ENCODE peak calls at places on chromosome 7, in four cellular contexts. One of them, this sample, is unnamed.

GRCh38 chr7:3537210-3537875 is 236.3 kb downstream of the SDK1 start:
- DNase-seq in anterior cingulate cortex: no peak
- DNase-seq in HFFc6: no peak
- DNase-seq in Right ventricle myocardium superior: no peak
- DNase-seq in this sample: peak; percentile 1

GRCh38 chr7:103129702-103130557 is 19.0 kb downstream of the NAPEPLD start:
- DNase-seq in Right ventricle myocardium superior: no peak
- DNase-seq in anterior cingulate cortex: no peak
- DNase-seq in HFFc6: no peak
- DNase-seq in this sample: no peak

GRCh38 chr7:80439894-80440811 is 71.7 kb downstream of the GNAT3 start:
- DNase-seq in HFFc6: peak; percentile 79
- DNase-seq in anterior cingulate cortex: no peak
- DNase-seq in Right ventricle myocardium superior: no peak
- DNase-seq in this sample: peak; percentile 83

GRCh38 chr7:47337531-47337930 is 244.4 kb downstream of the TNS3 start:
- DNase-seq in HFFc6: no peak
- DNase-seq in anterior cingulate cortex: no peak
- DNase-seq in Right ventricle myocardium superior: peak; percentile 67
- DNase-seq in this sample: no peak

GRCh38 chr7:115779561-115779960 is 251.0 kb downstream of the TFEC start:
- DNase-seq in Right ventricle myocardium superior: no peak
- DNase-seq in HFFc6: peak; percentile 1
- DNase-seq in anterior cingulate cortex: no peak
- DNase-seq in this sample: peak; percentile 2

GRCh38 chr7:80466638-80467037 is 45.2 kb downstream of the GNAT3 start:
- DNase-seq in HFFc6: no peak
- DNase-seq in Right ventricle myocardium superior: no peak
- DNase-seq in anterior cingulate cortex: no peak
- DNase-seq in this sample: no peak

GRCh38 chr7:151856098-151856497 is 20.8 kb downstream of the PRKAG2 start:
- DNase-seq in HFFc6: no peak
- DNase-seq in anterior cingulate cortex: no peak
- DNase-seq in Right ventricle myocardium superior: peak; percentile 31
- DNase-seq in this sample: no peak

GRCh38 chr7:69833964-69834363 is 235.7 kb downstream of the AUTS2 start:
- DNase-seq in anterior cingulate cortex: no peak
- DNase-seq in Right ventricle myocardium superior: no peak
- DNase-seq in HFFc6: no peak
- DNase-seq in this sample: no peak